ENCODE peak calls at places on chromosomes 6 and 20, in seven cellular contexts. W is GM12892, G is foreskin keratinocyte, H is sciatic nerve, P is iris pigment epithelial cell, I is occipital lobe, Y is cardiac fibroblast. A is an unnamed sample.

GRCh38 chr6:163309491-163310026 is 105.0 kb upstream of the QKI start:
- DNase-seq in W (no peak), G (peak; percentile 89), H (no peak), P (peak; percentile 44), I (no peak), Y (peak; percentile 43), A (no peak)

GRCh38 chr6:35328108-35328723 is 14.1 kb upstream of the PPARD start:
- DNase-seq in W (no peak), G (no peak), H (no peak), P (no peak), I (no peak), Y (no peak), A (no peak)

GRCh38 chr6:79201935-79202334 is 32.5 kb downstream of the HMGN3 start:
- DNase-seq in W (no peak), G (no peak), H (no peak), P (no peak), I (no peak), Y (no peak), A (no peak)

GRCh38 chr20:5706797-5707196 is 43.4 kb upstream of the SHLD1 start:
- DNase-seq in W (no peak), G (no peak), H (no peak), P (no peak), I (no peak), Y (no peak), A (no peak)

GRCh38 chr20:22716824-22717351 is 132.5 kb upstream of the FOXA2 start:
- DNase-seq in W (no peak), G (no peak), H (no peak), P (peak; percentile 41), I (no peak), Y (peak; percentile 29), A (no peak)

GRCh38 chr6:47698342-47698787 is at the start of gene ADGRF4:
- DNase-seq in W (no peak), G (peak; percentile 96), H (no peak), P (peak; percentile 70), I (no peak), Y (peak; percentile 90), A (no peak)

GRCh38 chr6:25602680-25602982 is 49.4 kb upstream of the SCGN start:
- DNase-seq in W (no peak), G (no peak), H (no peak), P (no peak), I (no peak), Y (no peak), A (no peak)

GRCh38 chr6:147752686-147753418 is 244.4 kb downstream of the SAMD5 start:
- DNase-seq in W (no peak), G (peak; percentile 14), H (no peak), P (peak; percentile 18), I (no peak), Y (no peak), A (no peak)

GRCh38 chr6:83047065-83047754 is 18.4 kb downstream of the UBE3D start:
- DNase-seq in W (no peak), G (no peak), H (no peak), P (no peak), I (no peak), Y (no peak), A (no peak)

GRCh38 chr6:19697744-19698290 is 139.4 kb upstream of the ID4 start:
- DNase-seq in W (no peak), G (peak; percentile 31), H (no peak), P (peak; percentile 83), I (no peak), Y (peak; percentile 81), A (no peak)

GRCh38 chr6:41321183-41321582 is 14.2 kb upstream of the NCR2 start:
- DNase-seq in W (no peak), G (no peak), H (no peak), P (no peak), I (no peak), Y (no peak), A (no peak)

GRCh38 chr20:62952373-62953166 is at the start of gene SLC17A9:
- DNase-seq in W (peak; percentile 91), G (no peak), H (peak; percentile 77), P (peak; percentile 31), I (no peak), Y (peak; percentile 36), A (no peak)

GRCh38 chr20:47785900-47786762 is 850 bp upstream of the SULF2 start:
- DNase-seq in W (peak; percentile 39), G (no peak), H (peak; percentile 75), P (peak; percentile 87), I (peak; percentile 51), Y (peak; percentile 81), A (peak; percentile 10)

GRCh38 chr20:44540834-44541233 is 19.0 kb upstream of the SERINC3 start:
- DNase-seq in W (no peak), G (no peak), H (no peak), P (peak; percentile 83), I (no peak), Y (peak; percentile 82), A (no peak)

GRCh38 chr6:35202066-35202546 is 11.7 kb upstream of the SCUBE3 start:
- DNase-seq in W (no peak), G (no peak), H (no peak), P (no peak), I (no peak), Y (no peak), A (no peak)

GRCh38 chr6:52937908-52938307 is 28.4 kb upstream of the GSTA3 start:
- DNase-seq in W (no peak), G (no peak), H (no peak), P (no peak), I (no peak), Y (peak; percentile 22), A (no peak)

GRCh38 chr20:63742381-63743024 is 2.9 kb downstream of the SLC2A4RG start:
- DNase-seq in W (no peak), G (no peak), H (peak; percentile 66), P (no peak), I (no peak), Y (no peak), A (no peak)